ENCODE peak calls at places on chromosome 22, in eight cellular contexts. J, K, R, E, D, P, G and C are unnamed samples.
A peak's percentile ranks its signal among the peaks of the same experiment; 100 is the strongest.

GRCh38 chr22:38753894-38754246 is 1.9 kb downstream of the SUN2 start:
- DNase-seq in J (no peak), K (no peak), R (no peak), E (no peak), D (no peak), P (no peak), G (no peak), C (no peak)

GRCh38 chr22:22892096-22893052 is 4.8 kb downstream of the IGLL5 start:
- DNase-seq in J (no peak), K (peak; percentile 7), R (no peak), E (no peak), D (no peak), P (no peak), G (no peak), C (peak; percentile 84)

GRCh38 chr22:20062766-20063083 is 17.3 kb upstream of the DGCR8 start:
- DNase-seq in J (no peak), K (no peak), R (no peak), E (no peak), D (no peak), P (no peak), G (no peak), C (peak; percentile 96)

GRCh38 chr22:50017701-50018224 is 5.2 kb upstream of the IL17REL start:
- DNase-seq in J (no peak), K (peak; percentile 35), R (no peak), E (no peak), D (no peak), P (no peak), G (no peak), C (peak; percentile 74)

GRCh38 chr22:36279219-36279666 is 26.3 kb downstream of the APOL1 start:
- DNase-seq in J (no peak), K (no peak), R (no peak), E (no peak), D (no peak), P (no peak), G (no peak), C (no peak)

GRCh38 chr22:19067696-19068348 is 54.4 kb downstream of the DGCR2 start:
- DNase-seq in J (no peak), K (peak; percentile 48), R (no peak), E (no peak), D (no peak), P (no peak), G (no peak), C (peak; percentile 83)

GRCh38 chr22:48250286-48250895 is 1487.9 kb downstream of the TBC1D22A start:
- DNase-seq in J (no peak), K (peak; percentile 45), R (no peak), E (no peak), D (no peak), P (no peak), G (no peak), C (no peak)

GRCh38 chr22:50035131-50035881 is 22.7 kb upstream of the IL17REL start:
- DNase-seq in J (no peak), K (peak; percentile 53), R (no peak), E (no peak), D (no peak), P (no peak), G (peak; percentile 44), C (peak; percentile 76)

GRCh38 chr22:24964441-24964840 is 11.9 kb downstream of the KIAA1671 start:
- DNase-seq in J (no peak), K (no peak), R (no peak), E (no peak), D (no peak), P (no peak), G (no peak), C (no peak)

GRCh38 chr22:37430941-37431340 is 3.7 kb upstream of the ELFN2 start:
- DNase-seq in J (no peak), K (no peak), R (no peak), E (no peak), D (no peak), P (no peak), G (no peak), C (peak; percentile 75)
- H3K4me1 ChIP-seq in J (peaks cover 15% of the 10 kb centered on the region), K (peaks cover 22% of the 10 kb centered on the region), R (peaks cover 9% of the 10 kb centered on the region), E (no peaks in the 10 kb centered on the region), D (peaks cover 15% of the 10 kb centered on the region), P (no peaks in the 10 kb centered on the region), G (no peaks in the 10 kb centered on the region), C (peaks cover 14% of the 10 kb centered on the region)

DNA sequence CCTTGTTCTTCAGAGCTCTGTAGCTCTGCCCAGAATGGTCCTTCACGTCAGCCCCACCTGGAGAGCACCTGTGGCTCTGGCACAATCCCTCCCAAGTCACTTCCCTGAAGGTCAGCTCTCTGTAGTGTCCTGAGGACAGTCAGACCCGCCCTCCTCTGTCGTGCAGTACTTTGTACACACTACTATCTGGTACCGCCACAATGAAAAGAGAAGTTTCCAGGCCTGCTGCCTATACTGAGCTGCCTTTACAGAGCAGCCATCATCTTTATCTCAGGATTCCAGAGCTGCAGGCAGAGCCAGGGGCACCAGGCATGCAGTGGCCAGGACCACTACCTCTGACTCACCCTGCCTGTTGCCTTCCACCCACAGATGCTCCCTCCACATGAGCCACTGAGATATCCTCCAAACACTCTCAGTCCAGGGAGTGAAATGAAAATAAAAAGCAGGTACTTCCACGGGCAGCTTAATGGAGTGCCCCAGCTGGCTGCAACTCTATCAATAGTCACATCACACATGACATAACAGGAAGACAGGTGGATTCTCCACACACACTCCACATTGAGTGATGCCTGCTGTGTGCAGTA is 7.3 kb downstream of the PACSIN2 start:
- DNase-seq in J (no peak), K (no peak), R (peak; percentile 82), E (peak; percentile 60), D (no peak), P (no peak), G (peak; percentile 69), C (peak; percentile 87)
- H3K27ac ChIP-seq in J (no peak overlapping the region), K (no peak overlapping the region), R (peak overlapping the region; percentile 25), E (peak overlapping the region; percentile 83), D (peak overlapping the region; percentile 57), P (peak overlapping the region; percentile 27), G (peak overlapping the region; percentile 51), C (peak overlapping the region; percentile 60)

GRCh38 chr22:39943366-39943765 is 16.8 kb upstream of the TMA7B start:
- DNase-seq in J (peak; percentile 61), K (no peak), R (no peak), E (no peak), D (no peak), P (no peak), G (no peak), C (no peak)
- TF ChIP-seq CTCF in J (peak; percentile 46), K (no peak), R (no peak), E (no peak), D (no peak), P (no peak), G (no peak), C (no peak)

GRCh38 chr22:33210129-33210784 is 152.1 kb upstream of the SYN3 start:
- DNase-seq in J (peak; percentile 64), K (no peak), R (peak; percentile 32), E (peak; percentile 17), D (no peak), P (no peak), G (no peak), C (peak; percentile 87)

GRCh38 chr22:33213383-33214075 is 155.3 kb upstream of the SYN3 start:
- DNase-seq in J (no peak), K (no peak), R (no peak), E (no peak), D (no peak), P (no peak), G (no peak), C (no peak)
- H3K4me1 ChIP-seq in J (no peaks in the 10 kb centered on the region), K (no peaks in the 10 kb centered on the region), R (no peaks in the 10 kb centered on the region), E (no peaks in the 10 kb centered on the region), D (no peaks in the 10 kb centered on the region), P (no peaks in the 10 kb centered on the region), G (no peaks in the 10 kb centered on the region), C (no peaks in the 10 kb centered on the region)

GRCh38 chr22:41875531-41876242 is 39.2 kb downstream of the SHISA8 start:
- DNase-seq in J (no peak), K (no peak), R (no peak), E (no peak), D (no peak), P (no peak), G (no peak), C (peak; percentile 8)
- H3K27ac ChIP-seq in J (no peak overlapping the region), K (no peak overlapping the region), R (no peak overlapping the region), E (peak overlapping the region; percentile 77), D (no peak overlapping the region), P (no peak overlapping the region), G (no peak overlapping the region), C (no peak overlapping the region)